ENCODE peak calls at places on chromosome 9, in five cellular contexts. One of them, this sample, is unnamed.

GRCh38 chr9:89802809-89803355 is 198.1 kb downstream of the GADD45G start:
- DNase-seq in left ventricle myocardium inferior: peak; percentile 84
- DNase-seq in fibroblast of lung: peak; percentile 33
- DNase-seq in tibial nerve: peak; percentile 57
- DNase-seq in CD4-positive, alpha-beta T cell: no peak
- DNase-seq in this sample: no peak

GRCh38 chr9:91114450-91114849 is 247.3 kb downstream of the AUH start:
- DNase-seq in left ventricle myocardium inferior: no peak
- DNase-seq in fibroblast of lung: no peak
- DNase-seq in tibial nerve: no peak
- DNase-seq in CD4-positive, alpha-beta T cell: no peak
- DNase-seq in this sample: no peak

GRCh38 chr9:89080193-89080592 is 88.9 kb downstream of the S1PR3 start:
- DNase-seq in left ventricle myocardium inferior: peak; percentile 70
- DNase-seq in fibroblast of lung: no peak
- DNase-seq in tibial nerve: peak; percentile 40
- DNase-seq in CD4-positive, alpha-beta T cell: no peak
- DNase-seq in this sample: no peak

GRCh38 chr9:31730398-31730797 is 654.0 kb upstream of the ACO1 start:
- DNase-seq in left ventricle myocardium inferior: no peak
- DNase-seq in fibroblast of lung: no peak
- DNase-seq in tibial nerve: no peak
- DNase-seq in CD4-positive, alpha-beta T cell: no peak
- DNase-seq in this sample: no peak

GRCh38 chr9:93301911-93302525 is 118.1 kb downstream of the WNK2 start:
- DNase-seq in left ventricle myocardium inferior: no peak
- DNase-seq in fibroblast of lung: no peak
- DNase-seq in tibial nerve: no peak
- DNase-seq in CD4-positive, alpha-beta T cell: no peak
- DNase-seq in this sample: no peak

GRCh38 chr9:82808478-82808877 is 254.5 kb downstream of the RASEF start:
- DNase-seq in left ventricle myocardium inferior: no peak
- DNase-seq in fibroblast of lung: no peak
- DNase-seq in tibial nerve: no peak
- DNase-seq in CD4-positive, alpha-beta T cell: no peak
- DNase-seq in this sample: no peak

GRCh38 chr9:84843175-84843824 is 173.8 kb downstream of the NTRK2 start:
- DNase-seq in left ventricle myocardium inferior: no peak
- DNase-seq in fibroblast of lung: no peak
- DNase-seq in tibial nerve: no peak
- DNase-seq in CD4-positive, alpha-beta T cell: no peak
- DNase-seq in this sample: no peak

GRCh38 chr9:4228606-4229005 is 71.3 kb downstream of the GLIS3 start:
- DNase-seq in left ventricle myocardium inferior: no peak
- DNase-seq in fibroblast of lung: peak; percentile 33
- DNase-seq in tibial nerve: no peak
- DNase-seq in CD4-positive, alpha-beta T cell: no peak
- DNase-seq in this sample: no peak

GRCh38 chr9:80937646-80938045 is 751.7 kb downstream of the TLE1 start:
- DNase-seq in left ventricle myocardium inferior: no peak
- DNase-seq in fibroblast of lung: no peak
- DNase-seq in tibial nerve: no peak
- DNase-seq in CD4-positive, alpha-beta T cell: no peak
- DNase-seq in this sample: no peak

DNA sequence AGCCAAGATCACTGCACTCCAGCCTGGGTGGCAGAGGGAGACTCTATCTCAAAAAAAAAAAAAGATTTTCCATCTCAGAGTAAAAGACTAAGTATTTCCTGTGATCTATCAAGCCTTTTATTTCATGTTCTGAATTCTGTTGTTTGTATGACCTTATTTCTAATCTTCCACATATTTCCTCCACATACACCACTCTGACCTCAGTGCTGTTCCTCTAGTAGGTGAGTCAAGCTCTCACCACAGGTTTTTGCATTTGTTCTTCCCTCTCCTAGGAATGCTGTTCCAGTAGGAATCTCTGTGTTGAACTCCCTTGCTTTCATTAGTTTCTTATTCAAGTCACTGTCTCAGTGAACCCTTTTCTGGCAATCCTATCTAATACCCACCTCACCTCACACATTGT is 68.1 kb downstream of the INVS start:
- DNase-seq in left ventricle myocardium inferior: no peak
- DNase-seq in fibroblast of lung: peak; percentile 61
- DNase-seq in tibial nerve: no peak
- DNase-seq in CD4-positive, alpha-beta T cell: no peak
- DNase-seq in this sample: no peak
- TF ChIP-seq CTCF in left ventricle myocardium inferior: no peak
- TF ChIP-seq CTCF in fibroblast of lung: no peak
- TF ChIP-seq CTCF in tibial nerve: no peak
- TF ChIP-seq CTCF in CD4-positive, alpha-beta T cell: no peak
- TF ChIP-seq CTCF in this sample: no peak

GRCh38 chr9:74760031-74760700 is 127.6 kb downstream of the TRPM6 start:
- DNase-seq in left ventricle myocardium inferior: no peak
- DNase-seq in fibroblast of lung: peak; percentile 92
- DNase-seq in tibial nerve: no peak
- DNase-seq in CD4-positive, alpha-beta T cell: no peak
- DNase-seq in this sample: no peak

GRCh38 chr9:74765572-74765971 is 122.1 kb downstream of the TRPM6 start:
- DNase-seq in left ventricle myocardium inferior: no peak
- DNase-seq in fibroblast of lung: no peak
- DNase-seq in tibial nerve: no peak
- DNase-seq in CD4-positive, alpha-beta T cell: no peak
- DNase-seq in this sample: no peak

GRCh38 chr9:74762950-74763349 is 124.8 kb downstream of the TRPM6 start:
- DNase-seq in left ventricle myocardium inferior: no peak
- DNase-seq in fibroblast of lung: no peak
- DNase-seq in tibial nerve: no peak
- DNase-seq in CD4-positive, alpha-beta T cell: no peak
- DNase-seq in this sample: no peak
- TF ChIP-seq CTCF in left ventricle myocardium inferior: no peak
- TF ChIP-seq CTCF in fibroblast of lung: no peak
- TF ChIP-seq CTCF in tibial nerve: no peak
- TF ChIP-seq CTCF in CD4-positive, alpha-beta T cell: no peak
- TF ChIP-seq CTCF in this sample: peak; percentile 25

GRCh38 chr9:124886866-124887492 is 25.0 kb downstream of the ARPC5L start:
- DNase-seq in left ventricle myocardium inferior: no peak
- DNase-seq in fibroblast of lung: no peak
- DNase-seq in tibial nerve: no peak
- DNase-seq in CD4-positive, alpha-beta T cell: no peak
- DNase-seq in this sample: no peak
- TF ChIP-seq CTCF in left ventricle myocardium inferior: no peak
- TF ChIP-seq CTCF in fibroblast of lung: no peak
- TF ChIP-seq CTCF in tibial nerve: no peak
- TF ChIP-seq CTCF in CD4-positive, alpha-beta T cell: no peak
- TF ChIP-seq CTCF in this sample: no peak

DNA sequence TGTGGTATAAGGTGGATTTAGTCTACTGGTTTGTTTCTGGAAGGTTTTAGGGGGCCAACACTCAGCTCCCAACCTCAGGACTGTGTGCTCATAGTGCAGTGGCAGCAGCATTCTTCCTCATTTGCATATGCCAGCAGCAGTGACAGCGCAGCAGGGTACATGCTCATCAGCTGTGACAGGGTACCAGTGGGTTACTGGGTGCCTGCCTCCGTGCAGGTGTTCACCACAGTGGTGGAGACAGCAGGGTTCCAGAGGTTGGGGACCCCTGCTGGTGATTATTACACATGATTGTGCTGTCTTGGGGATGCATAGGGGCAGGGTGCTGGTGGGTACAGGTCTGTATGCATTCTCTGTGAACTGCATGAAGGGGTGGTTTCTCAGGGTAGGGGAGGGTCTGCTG is 45.5 kb upstream of the IFNE start:
- DNase-seq in left ventricle myocardium inferior: no peak
- DNase-seq in fibroblast of lung: no peak
- DNase-seq in tibial nerve: no peak
- DNase-seq in CD4-positive, alpha-beta T cell: no peak
- DNase-seq in this sample: no peak
- TF ChIP-seq CTCF in left ventricle myocardium inferior: no peak
- TF ChIP-seq CTCF in fibroblast of lung: no peak
- TF ChIP-seq CTCF in tibial nerve: no peak
- TF ChIP-seq CTCF in CD4-positive, alpha-beta T cell: no peak
- TF ChIP-seq CTCF in this sample: no peak

GRCh38 chr9:126629007-126629674 is 15.4 kb downstream of the LMX1B start:
- DNase-seq in left ventricle myocardium inferior: no peak
- DNase-seq in fibroblast of lung: no peak
- DNase-seq in tibial nerve: no peak
- DNase-seq in CD4-positive, alpha-beta T cell: no peak
- DNase-seq in this sample: no peak

GRCh38 chr9:126630458-126631237 is 16.9 kb downstream of the LMX1B start:
- DNase-seq in left ventricle myocardium inferior: no peak
- DNase-seq in fibroblast of lung: no peak
- DNase-seq in tibial nerve: no peak
- DNase-seq in CD4-positive, alpha-beta T cell: no peak
- DNase-seq in this sample: no peak

GRCh38 chr9:126633881-126634558 is 20.3 kb downstream of the LMX1B start:
- DNase-seq in left ventricle myocardium inferior: no peak
- DNase-seq in fibroblast of lung: no peak
- DNase-seq in tibial nerve: no peak
- DNase-seq in CD4-positive, alpha-beta T cell: no peak
- DNase-seq in this sample: no peak

GRCh38 chr9:126628146-126628545 is 14.4 kb downstream of the LMX1B start:
- DNase-seq in left ventricle myocardium inferior: no peak
- DNase-seq in fibroblast of lung: no peak
- DNase-seq in tibial nerve: no peak
- DNase-seq in CD4-positive, alpha-beta T cell: no peak
- DNase-seq in this sample: no peak

DNA sequence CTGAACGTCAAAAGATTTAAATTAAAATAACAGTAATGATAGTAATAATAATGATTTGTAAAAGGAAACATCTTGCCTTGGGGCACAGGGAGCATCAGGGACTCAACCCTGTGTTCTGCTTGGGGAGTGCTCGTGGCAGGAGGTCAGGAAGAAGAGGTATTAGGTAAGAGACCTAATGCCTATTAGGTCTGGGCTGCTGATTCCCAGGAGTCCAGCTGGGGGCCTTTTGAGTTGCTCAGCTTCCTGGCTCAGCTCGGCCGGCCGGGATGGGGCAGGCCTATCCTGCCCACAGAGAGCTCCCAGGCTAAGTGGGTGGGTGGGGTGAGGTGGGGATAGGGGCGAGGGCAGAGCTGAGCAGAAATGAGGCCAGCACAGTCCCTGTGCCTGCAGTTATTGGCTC is 17.5 kb downstream of the LMX1B start:
- DNase-seq in left ventricle myocardium inferior: no peak
- DNase-seq in fibroblast of lung: no peak
- DNase-seq in tibial nerve: no peak
- DNase-seq in CD4-positive, alpha-beta T cell: no peak
- DNase-seq in this sample: no peak
- TF ChIP-seq CTCF in left ventricle myocardium inferior: no peak
- TF ChIP-seq CTCF in fibroblast of lung: no peak
- TF ChIP-seq CTCF in tibial nerve: no peak
- TF ChIP-seq CTCF in CD4-positive, alpha-beta T cell: no peak
- TF ChIP-seq CTCF in this sample: no peak

GRCh38 chr9:23088932-23089364 is 642.3 kb downstream of the DMRTA1 start:
- DNase-seq in left ventricle myocardium inferior: no peak
- DNase-seq in fibroblast of lung: no peak
- DNase-seq in tibial nerve: no peak
- DNase-seq in CD4-positive, alpha-beta T cell: no peak
- DNase-seq in this sample: no peak
- TF ChIP-seq CTCF in left ventricle myocardium inferior: no peak
- TF ChIP-seq CTCF in fibroblast of lung: no peak
- TF ChIP-seq CTCF in tibial nerve: no peak
- TF ChIP-seq CTCF in CD4-positive, alpha-beta T cell: no peak
- TF ChIP-seq CTCF in this sample: no peak

DNA sequence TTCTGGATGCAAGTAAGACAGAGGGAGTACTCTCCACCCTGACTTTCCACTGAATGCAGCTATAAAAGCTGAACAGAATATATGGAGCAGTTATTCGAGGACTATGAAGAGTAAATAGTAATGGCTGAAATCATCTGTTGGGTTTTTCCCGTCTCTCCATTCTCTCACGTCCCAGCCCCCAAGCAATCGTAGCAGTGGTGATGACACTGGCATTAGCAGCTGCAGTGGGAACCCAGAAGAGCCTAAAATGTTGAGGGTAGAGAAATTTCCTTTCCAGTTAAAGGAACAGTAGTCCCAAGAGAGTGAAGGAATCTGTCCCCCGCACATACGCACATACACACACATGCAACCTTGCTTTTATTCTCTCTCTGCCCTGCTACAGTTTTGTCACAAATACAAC is 33.2 kb downstream of the MED27 start:
- DNase-seq in left ventricle myocardium inferior: no peak
- DNase-seq in fibroblast of lung: no peak
- DNase-seq in tibial nerve: no peak
- DNase-seq in CD4-positive, alpha-beta T cell: no peak
- DNase-seq in this sample: no peak
- TF ChIP-seq CTCF in left ventricle myocardium inferior: no peak
- TF ChIP-seq CTCF in fibroblast of lung: no peak
- TF ChIP-seq CTCF in tibial nerve: no peak
- TF ChIP-seq CTCF in CD4-positive, alpha-beta T cell: no peak
- TF ChIP-seq CTCF in this sample: no peak

DNA sequence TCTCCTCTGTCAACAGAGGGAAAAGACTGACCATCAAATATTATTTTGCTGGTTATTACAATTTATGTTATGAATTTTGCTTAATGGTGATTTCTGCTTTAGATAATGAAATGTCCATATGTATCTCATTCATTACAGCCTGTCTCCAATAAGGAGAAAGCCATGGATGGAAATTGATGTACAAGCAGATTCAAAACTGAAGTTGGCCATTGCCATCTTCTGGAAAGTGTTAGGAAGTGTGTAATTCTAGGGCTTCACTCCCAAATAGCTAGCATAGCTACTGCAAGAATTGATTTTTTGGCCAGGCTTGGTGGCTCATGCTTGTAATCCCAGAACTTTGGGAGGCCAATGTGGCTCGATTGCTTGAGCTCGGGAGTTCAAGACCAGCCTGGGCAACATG is 45.8 kb downstream of the DYNC2I2 start:
- DNase-seq in left ventricle myocardium inferior: no peak
- DNase-seq in fibroblast of lung: no peak
- DNase-seq in tibial nerve: no peak
- DNase-seq in CD4-positive, alpha-beta T cell: no peak
- DNase-seq in this sample: no peak
- TF ChIP-seq CTCF in left ventricle myocardium inferior: no peak
- TF ChIP-seq CTCF in fibroblast of lung: no peak
- TF ChIP-seq CTCF in tibial nerve: no peak
- TF ChIP-seq CTCF in CD4-positive, alpha-beta T cell: no peak
- TF ChIP-seq CTCF in this sample: no peak

DNA sequence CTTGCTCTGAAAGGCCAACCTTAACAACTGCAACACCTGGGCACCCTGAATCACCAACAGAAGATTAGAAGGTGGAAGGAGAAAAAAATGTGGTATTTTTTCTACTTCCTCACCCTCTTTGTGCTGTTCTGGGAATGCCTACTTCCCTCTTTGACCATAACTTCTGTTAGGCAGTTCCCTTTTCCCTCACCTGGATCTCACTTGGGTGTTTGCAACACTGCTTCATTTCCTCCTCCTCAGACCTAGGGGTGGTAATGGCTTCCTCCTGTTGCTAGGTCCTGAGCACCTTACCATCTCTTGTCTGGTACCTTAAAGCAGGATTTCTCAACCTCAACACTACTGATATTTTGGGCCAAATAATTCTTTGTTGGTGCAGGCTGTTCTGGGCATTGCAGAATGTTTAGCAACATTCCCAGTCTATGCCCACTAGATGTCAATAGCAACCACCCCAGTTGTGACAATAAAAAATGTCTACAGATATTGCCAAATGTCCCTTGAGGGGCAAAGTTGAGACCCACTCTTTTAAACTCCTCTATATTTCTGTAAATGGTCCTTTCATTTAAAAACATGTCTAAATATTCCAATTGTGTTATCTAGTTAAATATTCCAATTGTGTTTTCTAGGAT is 300.0 kb upstream of the VLDLR start:
- DNase-seq in left ventricle myocardium inferior: no peak
- DNase-seq in fibroblast of lung: no peak
- DNase-seq in tibial nerve: no peak
- DNase-seq in CD4-positive, alpha-beta T cell: no peak
- DNase-seq in this sample: no peak
- TF ChIP-seq CTCF in left ventricle myocardium inferior: peak; percentile 56
- TF ChIP-seq CTCF in fibroblast of lung: no peak
- TF ChIP-seq CTCF in tibial nerve: no peak
- TF ChIP-seq CTCF in CD4-positive, alpha-beta T cell: no peak
- TF ChIP-seq CTCF in this sample: no peak

GRCh38 chr9:97487107-97487506 is 14.4 kb upstream of the TMOD1 start:
- DNase-seq in left ventricle myocardium inferior: no peak
- DNase-seq in fibroblast of lung: peak; percentile 39
- DNase-seq in tibial nerve: no peak
- DNase-seq in CD4-positive, alpha-beta T cell: no peak
- DNase-seq in this sample: no peak
- TF ChIP-seq CTCF in left ventricle myocardium inferior: peak; percentile 48
- TF ChIP-seq CTCF in fibroblast of lung: no peak
- TF ChIP-seq CTCF in tibial nerve: no peak
- TF ChIP-seq CTCF in CD4-positive, alpha-beta T cell: no peak
- TF ChIP-seq CTCF in this sample: no peak